ENCODE peak calls at places on chromosomes 5 and 9, in four cellular contexts. One of them, this sample, is unnamed.

GRCh38 chr9:133961226-133962165 is 30.6 kb downstream of the VAV2 start:
- DNase-seq in HepG2: no peak
- DNase-seq in NT2/D1: no peak
- DNase-seq in HEK293T: no peak
- DNase-seq in this sample: no peak

GRCh38 chr9:127574089-127574921 is 37.8 kb upstream of the STXBP1 start:
- DNase-seq in HepG2: no peak
- DNase-seq in HEK293T: no peak
- DNase-seq in NT2/D1: no peak
- DNase-seq in this sample: no peak

GRCh38 chr5:149962040-149962439 is 1.5 kb downstream of the SLC26A2 start:
- DNase-seq in HepG2: peak
- DNase-seq in NT2/D1: no peak
- DNase-seq in HEK293T: peak
- DNase-seq in this sample: no peak

GRCh38 chr5:142829821-142830220 is 59.6 kb downstream of the ARHGAP26 start:
- DNase-seq in HEK293T: no peak
- DNase-seq in HepG2: no peak
- DNase-seq in NT2/D1: no peak
- DNase-seq in this sample: no peak

GRCh38 chr9:136225366-136225747 is 20.3 kb downstream of the QSOX2 start:
- DNase-seq in HEK293T: no peak
- DNase-seq in NT2/D1: no peak
- DNase-seq in HepG2: no peak
- DNase-seq in this sample: no peak

GRCh38 chr5:80092521-80093107 is 57.5 kb downstream of the THBS4 start:
- DNase-seq in NT2/D1: no peak
- DNase-seq in HEK293T: no peak
- DNase-seq in HepG2: no peak
- DNase-seq in this sample: no peak

GRCh38 chr5:77852514-77853352 is 76.6 kb upstream of the TBCA start:
- DNase-seq in HepG2: no peak
- DNase-seq in NT2/D1: peak
- DNase-seq in HEK293T: peak
- DNase-seq in this sample: peak

GRCh38 chr5:168269950-168270349 is 21.5 kb upstream of the WWC1 start:
- DNase-seq in NT2/D1: no peak
- DNase-seq in HEK293T: no peak
- DNase-seq in HepG2: no peak
- DNase-seq in this sample: no peak

GRCh38 chr5:124936626-124936933 is 190.1 kb upstream of the ZNF608 start:
- DNase-seq in HepG2: no peak
- DNase-seq in NT2/D1: no peak
- DNase-seq in HEK293T: no peak
- DNase-seq in this sample: no peak

GRCh38 chr5:125607018-125607417 is 816.2 kb upstream of the GRAMD2B start:
- DNase-seq in HepG2: no peak
- DNase-seq in HEK293T: no peak
- DNase-seq in NT2/D1: no peak
- DNase-seq in this sample: no peak

GRCh38 chr9:73104342-73104741 is 47.3 kb upstream of the ANXA1 start:
- DNase-seq in HepG2: no peak
- DNase-seq in HEK293T: no peak
- DNase-seq in NT2/D1: no peak
- DNase-seq in this sample: no peak

GRCh38 chr9:125407974-125408900 is 146.6 kb downstream of the GAPVD1 start:
- DNase-seq in HEK293T: peak
- DNase-seq in HepG2: peak
- DNase-seq in NT2/D1: peak
- DNase-seq in this sample: peak

GRCh38 chr5:163943546-163943945 is 438.1 kb downstream of the MAT2B start:
- DNase-seq in HepG2: no peak
- DNase-seq in NT2/D1: no peak
- DNase-seq in HEK293T: no peak
- DNase-seq in this sample: no peak

DNA sequence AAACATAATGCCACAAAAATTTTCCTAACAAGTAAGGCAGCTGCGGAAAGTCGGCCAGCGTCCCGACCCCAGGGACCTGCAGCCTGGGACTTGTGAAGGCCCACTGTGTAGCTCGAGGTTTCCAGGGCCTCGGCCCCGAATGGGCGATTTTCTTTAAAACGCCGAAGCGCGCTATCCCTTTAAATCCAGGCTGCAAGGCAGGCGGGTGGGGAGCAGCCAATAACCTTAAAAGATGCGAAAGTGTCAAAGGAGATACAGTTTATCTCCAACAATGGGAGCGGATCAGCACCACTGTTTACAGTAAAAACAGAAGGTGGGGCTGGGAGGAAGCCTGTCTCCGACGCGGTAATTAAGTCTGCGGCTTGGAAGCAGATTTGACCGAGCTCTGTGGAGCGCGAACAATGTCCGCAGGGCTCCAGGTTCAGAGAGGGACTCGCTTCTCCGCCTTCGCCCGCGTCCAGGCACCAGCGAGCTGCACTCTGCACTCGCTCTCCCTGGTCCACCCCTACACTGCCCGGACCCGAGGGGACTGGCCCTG is 1.6 kb upstream of the ZSWIM6 start:
- DNase-seq in HepG2: peak
- DNase-seq in NT2/D1: no peak
- DNase-seq in HEK293T: peak
- DNase-seq in this sample: no peak
- TF ChIP-seq SUZ12 in HepG2: no peak
- TF ChIP-seq SUZ12 in NT2/D1: no peak
- TF ChIP-seq SUZ12 in HEK293T: no peak
- TF ChIP-seq SUZ12 in this sample: peak

GRCh38 chr9:18077941-18078678 is 395.8 kb upstream of the ADAMTSL1 start:
- DNase-seq in HEK293T: no peak
- DNase-seq in HepG2: no peak
- DNase-seq in NT2/D1: no peak
- DNase-seq in this sample: no peak
- TF ChIP-seq SUZ12 in HEK293T: no peak
- TF ChIP-seq SUZ12 in HepG2: no peak
- TF ChIP-seq SUZ12 in NT2/D1: no peak
- TF ChIP-seq SUZ12 in this sample: no peak

DNA sequence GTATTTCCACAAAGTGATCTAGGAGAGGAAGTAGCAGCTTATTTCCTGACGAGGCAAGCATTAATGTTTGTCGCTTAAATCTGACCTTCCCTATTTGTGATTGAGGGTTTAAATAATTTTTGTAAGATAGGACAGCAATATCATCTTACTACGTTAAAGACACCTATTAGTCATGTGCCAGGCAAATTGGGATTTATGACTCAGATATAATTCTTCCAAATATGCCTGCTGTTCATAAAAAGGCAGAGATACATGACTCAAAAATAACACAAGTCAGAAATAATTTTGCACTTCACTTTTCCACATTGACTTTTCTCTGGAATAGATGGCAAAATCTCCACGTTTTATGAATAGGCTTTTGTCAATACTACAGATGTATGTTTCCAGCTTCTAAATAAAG is 43.0 kb upstream of the CDH12 start:
- DNase-seq in HepG2: no peak
- DNase-seq in NT2/D1: no peak
- DNase-seq in HEK293T: no peak
- DNase-seq in this sample: no peak
- TF ChIP-seq SUZ12 in HepG2: no peak
- TF ChIP-seq SUZ12 in NT2/D1: no peak
- TF ChIP-seq SUZ12 in HEK293T: no peak
- TF ChIP-seq SUZ12 in this sample: no peak

DNA sequence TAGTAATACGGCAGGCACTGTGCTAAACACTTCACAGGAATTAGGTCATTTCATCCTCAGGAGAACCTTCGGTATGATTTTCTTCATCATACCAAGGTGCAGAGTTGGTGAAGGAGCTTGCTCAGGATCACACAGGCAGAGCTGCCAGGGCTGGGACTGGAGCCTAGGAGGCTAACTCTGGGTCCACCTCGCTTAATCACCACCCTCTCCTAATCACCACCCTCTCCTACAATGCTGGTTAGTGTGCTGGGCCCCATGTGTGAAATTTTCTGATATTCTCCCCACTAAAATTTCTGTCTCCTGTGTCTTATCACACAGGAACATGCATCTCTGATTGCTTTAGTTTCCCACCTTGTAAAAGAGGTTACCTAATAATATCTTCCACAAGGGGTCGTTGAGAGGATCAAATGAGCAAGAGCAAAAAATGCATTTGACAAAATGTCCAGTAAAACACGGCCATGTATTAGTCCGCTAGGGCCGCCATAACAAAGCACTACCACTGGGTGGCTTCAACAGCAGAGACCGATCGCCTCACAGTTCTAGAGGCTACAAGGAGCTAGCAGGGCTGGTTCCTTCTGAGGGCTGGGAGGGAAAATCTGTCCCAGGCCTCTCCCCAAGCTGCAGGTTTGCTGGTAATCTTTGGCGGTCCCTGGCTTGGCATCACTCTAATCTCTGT is 128.2 kb upstream of the NFIB start:
- DNase-seq in NT2/D1: peak
- DNase-seq in HepG2: peak
- DNase-seq in HEK293T: no peak
- DNase-seq in this sample: no peak
- TF ChIP-seq SUZ12 in NT2/D1: no peak
- TF ChIP-seq SUZ12 in HepG2: no peak
- TF ChIP-seq SUZ12 in HEK293T: no peak
- TF ChIP-seq SUZ12 in this sample: no peak

GRCh38 chr5:56356121-56356875 is 123.2 kb upstream of the ANKRD55 start:
- DNase-seq in HEK293T: no peak
- DNase-seq in HepG2: peak
- DNase-seq in NT2/D1: no peak
- DNase-seq in this sample: no peak

GRCh38 chr5:56356876-56357160 is 123.7 kb upstream of the ANKRD55 start:
- DNase-seq in NT2/D1: no peak
- DNase-seq in HepG2: no peak
- DNase-seq in HEK293T: no peak
- DNase-seq in this sample: no peak

GRCh38 chr5:56358703-56359428 is 125.7 kb upstream of the ANKRD55 start:
- DNase-seq in HepG2: peak
- DNase-seq in NT2/D1: no peak
- DNase-seq in HEK293T: peak
- DNase-seq in this sample: no peak

GRCh38 chr5:56358046-56358445 is 124.9 kb upstream of the ANKRD55 start:
- DNase-seq in NT2/D1: no peak
- DNase-seq in HEK293T: no peak
- DNase-seq in HepG2: peak
- DNase-seq in this sample: no peak

GRCh38 chr5:56357426-56357825 is 124.3 kb upstream of the ANKRD55 start:
- DNase-seq in HEK293T: no peak
- DNase-seq in NT2/D1: peak
- DNase-seq in HepG2: no peak
- DNase-seq in this sample: no peak
- TF ChIP-seq SUZ12 in HEK293T: no peak
- TF ChIP-seq SUZ12 in NT2/D1: no peak
- TF ChIP-seq SUZ12 in HepG2: no peak
- TF ChIP-seq SUZ12 in this sample: no peak

GRCh38 chr9:69411246-69411645 is 86.2 kb downstream of the ENTREP1 start:
- DNase-seq in HepG2: no peak
- DNase-seq in NT2/D1: no peak
- DNase-seq in HEK293T: no peak
- DNase-seq in this sample: no peak

GRCh38 chr9:69411931-69412740 is 87.1 kb downstream of the ENTREP1 start:
- DNase-seq in HepG2: no peak
- DNase-seq in HEK293T: no peak
- DNase-seq in NT2/D1: no peak
- DNase-seq in this sample: no peak

GRCh38 chr9:69412741-69413150 is 87.7 kb downstream of the ENTREP1 start:
- DNase-seq in NT2/D1: peak
- DNase-seq in HepG2: peak
- DNase-seq in HEK293T: peak
- DNase-seq in this sample: peak
- TF ChIP-seq SUZ12 in NT2/D1: no peak
- TF ChIP-seq SUZ12 in HepG2: no peak
- TF ChIP-seq SUZ12 in HEK293T: no peak
- TF ChIP-seq SUZ12 in this sample: no peak

GRCh38 chr5:14171621-14172020 is 28.5 kb downstream of the TRIO start:
- DNase-seq in HEK293T: no peak
- DNase-seq in HepG2: peak
- DNase-seq in NT2/D1: no peak
- DNase-seq in this sample: no peak
- TF ChIP-seq SUZ12 in HEK293T: no peak
- TF ChIP-seq SUZ12 in HepG2: no peak
- TF ChIP-seq SUZ12 in NT2/D1: no peak
- TF ChIP-seq SUZ12 in this sample: no peak

DNA sequence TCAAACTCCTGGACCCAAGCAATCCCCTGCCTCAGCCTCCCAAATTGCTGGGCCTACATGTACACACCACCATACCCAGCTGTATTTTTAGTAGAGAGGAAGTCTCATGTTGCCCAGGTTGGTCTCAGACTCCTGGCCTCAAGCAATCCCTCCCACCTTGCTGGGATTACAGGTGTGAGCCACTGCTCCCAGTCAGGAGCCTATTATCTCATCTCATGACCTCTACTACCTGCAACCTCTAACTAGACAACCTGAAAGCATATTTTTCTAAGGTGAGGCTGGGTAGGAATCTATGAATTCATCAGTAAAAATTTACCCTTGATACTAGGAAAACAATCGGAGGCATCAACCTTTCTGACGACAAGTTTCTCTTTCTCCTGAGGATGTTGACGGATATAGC is 10.0 kb downstream of the FAM13B start:
- DNase-seq in HepG2: no peak
- DNase-seq in HEK293T: no peak
- DNase-seq in NT2/D1: no peak
- DNase-seq in this sample: no peak
- TF ChIP-seq SUZ12 in HepG2: no peak
- TF ChIP-seq SUZ12 in HEK293T: no peak
- TF ChIP-seq SUZ12 in NT2/D1: no peak
- TF ChIP-seq SUZ12 in this sample: no peak

DNA sequence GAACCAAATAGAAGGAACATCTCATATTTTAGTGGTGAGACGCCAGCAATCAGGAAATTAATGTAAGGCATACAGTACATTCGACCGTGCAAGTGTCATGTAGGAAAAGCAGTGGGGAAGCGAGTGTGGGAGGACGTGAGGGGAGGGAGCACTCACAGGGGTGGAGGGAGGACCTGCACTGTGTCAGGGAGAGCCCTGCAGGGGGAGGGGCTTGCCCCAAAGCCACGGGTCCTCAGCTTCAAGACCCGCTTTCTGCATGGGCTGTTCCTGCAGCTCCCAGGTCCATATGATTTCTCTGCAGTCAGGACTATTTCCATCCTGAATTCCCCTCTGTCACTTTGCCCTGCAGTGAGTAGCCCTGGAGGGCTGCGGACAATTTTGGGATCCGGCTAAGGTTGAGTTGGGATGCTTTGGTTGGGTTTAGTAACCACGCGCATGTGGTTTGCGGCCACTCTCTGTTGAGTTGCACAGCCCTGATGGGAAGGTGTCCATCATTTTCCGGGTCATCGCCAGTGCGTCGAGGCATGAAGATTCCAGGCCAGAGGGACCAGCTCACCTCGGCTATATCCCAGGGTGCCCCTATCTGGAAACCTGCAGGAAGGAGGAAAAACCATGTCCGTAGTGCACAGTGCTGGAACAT is 61.9 kb downstream of the IRX1 start:
- DNase-seq in HepG2: no peak
- DNase-seq in NT2/D1: no peak
- DNase-seq in HEK293T: no peak
- DNase-seq in this sample: no peak
- TF ChIP-seq SUZ12 in HepG2: no peak
- TF ChIP-seq SUZ12 in NT2/D1: no peak
- TF ChIP-seq SUZ12 in HEK293T: no peak
- TF ChIP-seq SUZ12 in this sample: no peak

GRCh38 chr5:122704247-122705036 is 70.4 kb upstream of the SNX2 start:
- DNase-seq in NT2/D1: peak
- DNase-seq in HepG2: peak
- DNase-seq in HEK293T: peak
- DNase-seq in this sample: no peak
- TF ChIP-seq SUZ12 in NT2/D1: no peak
- TF ChIP-seq SUZ12 in HepG2: no peak
- TF ChIP-seq SUZ12 in HEK293T: no peak
- TF ChIP-seq SUZ12 in this sample: no peak